ENCODE peak calls at places on chromosomes 13 and 19, in nine cellular contexts. A is astrocyte of the spinal cord; P is GM12864; C is naive thymus-derived CD4-positive, alpha-beta T cell; L is OCI-LY7; G is vagina; F is retinal pigment epithelial cell; N is aorta; V is lower leg skin. W is an unnamed sample.

GRCh38 chr13:94660695-94661324 is 51.5 kb downstream of the SOX21 start:
- DNase-seq in N (no peak), P (no peak), C (no peak), G (no peak), L (peak; percentile 0), A (peak; percentile 34), V (no peak), F (no peak), W (no peak)

GRCh38 chr19:37763488-37763887 is 15.9 kb downstream of the ZNF573 start:
- DNase-seq in A (no peak), G (no peak), N (no peak), V (no peak), L (no peak), C (no peak), F (no peak), P (no peak), W (no peak)

GRCh38 chr19:13091400-13092161 is 11.1 kb downstream of the LYL1 start:
- DNase-seq in F (peak; percentile 96), A (peak; percentile 95), N (peak; percentile 92), P (no peak), G (no peak), V (no peak), L (no peak), C (no peak), W (peak; percentile 55)

GRCh38 chr19:55546822-55547614 is 1.7 kb upstream of the SBK3 start:
- DNase-seq in P (no peak), A (peak; percentile 68), G (no peak), L (no peak), V (peak; percentile 94), N (peak; percentile 95), C (no peak), F (no peak), W (no peak)

GRCh38 chr13:33322474-33322827 is 36.9 kb upstream of the STARD13 start:
- DNase-seq in V (no peak), P (no peak), N (peak; percentile 73), F (no peak), G (no peak), L (no peak), A (peak; percentile 24), C (no peak), W (no peak)

GRCh38 chr19:1172353-1173159 is 1.5 kb downstream of the SBNO2 start:
- DNase-seq in P (no peak), C (no peak), N (peak; percentile 81), F (no peak), V (peak; percentile 93), A (peak; percentile 41), L (no peak), G (no peak), W (peak; percentile 54)

GRCh38 chr13:41222259-41222852 is 28.0 kb upstream of the KBTBD7 start:
- DNase-seq in A (peak; percentile 52), V (no peak), N (no peak), G (no peak), L (peak; percentile 63), P (no peak), F (no peak), C (peak; percentile 61), W (no peak)

GRCh38 chr13:49000247-49000646 is 24.5 kb downstream of the FNDC3A start:
- DNase-seq in C (no peak), L (no peak), V (no peak), G (no peak), F (no peak), P (no peak), N (no peak), A (no peak), W (no peak)

DNA sequence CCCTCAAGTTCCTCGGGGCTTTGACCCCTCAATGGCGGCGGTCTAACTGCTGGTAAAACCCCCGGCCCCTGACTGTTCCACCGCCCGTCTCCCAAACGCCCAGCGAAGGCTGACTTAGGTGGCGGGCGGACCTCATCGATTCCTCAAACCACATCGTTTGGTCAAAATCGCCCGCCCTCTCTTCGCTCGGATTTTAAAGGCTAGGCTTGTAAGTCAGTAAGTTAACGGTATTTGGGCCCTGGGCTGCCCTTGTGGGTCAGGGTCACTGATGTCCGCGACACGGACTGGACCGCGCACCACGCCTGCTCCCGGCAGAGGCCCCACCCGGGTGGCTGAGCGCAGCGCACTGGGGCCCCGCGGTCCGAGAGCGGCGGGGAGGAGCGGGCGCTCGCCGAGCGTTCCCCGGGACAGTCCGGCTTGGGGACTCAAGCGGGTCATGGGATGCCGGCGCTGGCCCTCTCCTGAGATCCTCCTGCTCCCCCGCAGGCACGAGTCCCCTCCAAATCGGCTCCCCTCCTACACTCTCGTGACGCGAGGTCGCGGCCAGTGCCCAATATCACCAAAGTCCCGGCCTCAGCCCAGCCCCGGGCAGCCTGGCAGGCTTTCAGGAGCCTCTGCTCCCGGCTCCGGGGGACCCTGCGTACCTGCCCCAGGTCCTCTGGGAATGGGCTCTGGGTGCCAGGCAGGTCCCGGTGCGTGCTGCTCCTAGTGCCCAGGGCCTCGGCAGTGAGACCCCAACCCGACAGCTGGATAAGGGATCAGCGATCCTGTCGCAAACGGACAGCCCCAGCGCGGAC is 990 bp downstream of the FLT1 start:
- DNase-seq in F (no peak), A (no peak), P (no peak), N (no peak), G (no peak), L (no peak), C (peak; percentile 26), V (no peak), W (no peak)
- H3K4me3 ChIP-seq in F (peak overlapping the region; percentile 3), A (peak overlapping the region; percentile 30), P (peak overlapping the region; percentile 44), N (peak overlapping the region; percentile 33), G (peak overlapping the region; percentile 49), L (no peak overlapping the region), C (peak overlapping the region; percentile 44), V (peak overlapping the region; percentile 33), W (no peak overlapping the region)

GRCh38 chr13:38688674-38689073 is 1.8 kb downstream of the FREM2 start:
- DNase-seq in N (no peak), V (no peak), P (no peak), L (no peak), C (no peak), A (no peak), G (no peak), F (no peak), W (peak; percentile 38)

GRCh38 chr13:38684714-38685113 is 2.2 kb upstream of the FREM2 start:
- DNase-seq in N (no peak), C (no peak), V (no peak), P (no peak), F (no peak), L (no peak), G (no peak), A (no peak), W (no peak)

GRCh38 chr13:38687246-38688229 is 661 bp downstream of the FREM2 start:
- DNase-seq in G (no peak), V (no peak), F (no peak), N (no peak), L (no peak), P (no peak), A (peak; percentile 36), C (no peak), W (peak; percentile 47)

GRCh38 chr13:38686635-38687245 is at the start of gene FREM2:
- DNase-seq in C (no peak), V (no peak), A (peak; percentile 40), G (no peak), F (peak; percentile 66), L (no peak), P (no peak), N (no peak), W (peak; percentile 48)

GRCh38 chr13:38685974-38686571 is 804 bp upstream of the FREM2 start:
- DNase-seq in G (no peak), P (no peak), F (no peak), N (no peak), V (no peak), L (no peak), A (peak; percentile 19), C (no peak), W (no peak)
- H3K4me3 ChIP-seq in G (peak overlapping the region; percentile 46), P (no peak overlapping the region), F (peak overlapping the region; percentile 77), N (peak overlapping the region; percentile 28), V (no peak overlapping the region), L (no peak overlapping the region), A (peak overlapping the region; percentile 42), C (no peak overlapping the region), W (peak overlapping the region; percentile 36)

GRCh38 chr19:10818306-10819123 is 17.5 kb downstream of the TMED1 start:
- DNase-seq in P (no peak), F (no peak), V (no peak), N (no peak), A (no peak), G (no peak), C (no peak), L (no peak), W (no peak)

GRCh38 chr19:10817291-10818038 is 18.5 kb downstream of the TMED1 start:
- DNase-seq in F (no peak), N (peak; percentile 89), C (no peak), G (no peak), P (no peak), A (peak; percentile 83), L (no peak), V (peak; percentile 93), W (no peak)

GRCh38 chr19:10815007-10815531 is 20.9 kb downstream of the TMED1 start:
- DNase-seq in A (no peak), F (no peak), P (no peak), L (no peak), G (no peak), C (no peak), V (no peak), N (no peak), W (no peak)

GRCh38 chr19:10815969-10816635 is 19.9 kb downstream of the TMED1 start:
- DNase-seq in V (no peak), A (no peak), L (no peak), G (no peak), F (no peak), N (no peak), P (no peak), C (no peak), W (no peak)

DNA sequence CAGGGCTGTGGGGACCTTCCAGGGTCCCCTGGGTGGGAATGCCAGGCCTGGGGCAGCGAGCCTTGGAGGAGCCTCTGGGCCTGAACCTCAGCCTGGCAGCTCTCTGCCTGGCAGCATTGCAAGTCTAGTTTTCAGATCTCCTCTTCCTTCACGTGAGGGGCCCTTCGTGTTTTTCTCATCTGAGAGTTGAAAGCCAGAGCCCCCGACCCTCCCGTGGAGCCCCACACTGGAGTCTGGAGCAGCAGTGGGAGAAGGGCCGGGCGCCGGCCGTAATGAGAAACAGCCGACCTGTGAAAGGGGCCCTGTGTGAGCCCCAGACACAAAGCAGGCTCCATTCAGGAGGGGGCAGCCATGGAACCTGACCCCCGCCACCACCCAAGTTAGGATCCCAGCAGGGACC is 19.3 kb downstream of the TMED1 start:
- DNase-seq in N (no peak), V (no peak), C (no peak), L (no peak), P (no peak), A (no peak), F (no peak), G (no peak), W (no peak)
- H3K4me3 ChIP-seq in N (no peak overlapping the region), V (no peak overlapping the region), C (no peak overlapping the region), L (no peak overlapping the region), P (no peak overlapping the region), A (peak overlapping the region; percentile 48), F (no peak overlapping the region), G (peak overlapping the region; percentile 47), W (no peak overlapping the region)

GRCh38 chr13:96963786-96964475 is 30.3 kb downstream of the OXGR1 start:
- DNase-seq in A (no peak), V (no peak), L (no peak), G (no peak), N (no peak), F (no peak), C (no peak), P (no peak), W (no peak)

GRCh38 chr13:96967248-96967745 is 27.0 kb downstream of the OXGR1 start:
- DNase-seq in N (no peak), G (no peak), A (no peak), C (no peak), F (no peak), L (peak; percentile 4), V (no peak), P (no peak), W (no peak)

GRCh38 chr13:96966415-96967102 is 27.7 kb downstream of the OXGR1 start:
- DNase-seq in N (no peak), C (no peak), V (no peak), G (no peak), A (no peak), L (no peak), P (no peak), F (no peak), W (no peak)

GRCh38 chr13:96968027-96968426 is 26.2 kb downstream of the OXGR1 start:
- DNase-seq in P (no peak), N (no peak), F (no peak), A (no peak), C (no peak), G (no peak), L (no peak), V (no peak), W (no peak)
- H3K4me3 ChIP-seq in P (no peak overlapping the region), N (no peak overlapping the region), F (no peak overlapping the region), A (no peak overlapping the region), C (no peak overlapping the region), G (no peak overlapping the region), L (no peak overlapping the region), V (no peak overlapping the region), W (no peak overlapping the region)